ENCODE peak calls at places on chromosomes 6 and 20, in five cellular contexts. Q is dorsolateral prefrontal cortex, A is left lung, T is cardiac fibroblast, L is hepatocyte. Y is an unnamed sample.

GRCh38 chr20:50406610-50407136 is 103.5 kb upstream of the PTPN1 start:
- DNase-seq in Q (no peak), A (no peak), T (no peak), L (no peak), Y (no peak)

GRCh38 chr20:38337561-38338140 is 8.6 kb upstream of the LBP start:
- DNase-seq in Q (no peak), A (no peak), T (peak; percentile 21), L (peak; percentile 38), Y (peak; percentile 85)

GRCh38 chr20:50693001-50693400 is 1.7 kb upstream of the RIPOR3 start:
- DNase-seq in Q (no peak), A (no peak), T (peak; percentile 16), L (no peak), Y (no peak)

GRCh38 chr6:3413612-3414011 is 43.2 kb downstream of the SLC22A23 start:
- DNase-seq in Q (no peak), A (no peak), T (no peak), L (no peak), Y (no peak)

GRCh38 chr6:5422321-5422915 is 161.1 kb downstream of the FARS2 start:
- DNase-seq in Q (peak; percentile 50), A (no peak), T (peak; percentile 57), L (peak; percentile 53), Y (peak; percentile 13)

GRCh38 chr6:1200706-1201105 is 111.2 kb upstream of the FOXQ1 start:
- DNase-seq in Q (no peak), A (no peak), T (peak; percentile 4), L (peak; percentile 58), Y (no peak)

GRCh38 chr6:35776364-35777215 is at the start of gene CLPSL2:
- DNase-seq in Q (no peak), A (peak; percentile 85), T (peak; percentile 33), L (peak; percentile 47), Y (peak; percentile 90)

GRCh38 chr6:128827675-128828464 is 55.1 kb upstream of the LAMA2 start:
- DNase-seq in Q (no peak), A (no peak), T (peak; percentile 32), L (no peak), Y (no peak)

GRCh38 chr6:170388113-170388512 is 81.6 kb downstream of the FAM120B start:
- DNase-seq in Q (no peak), A (no peak), T (peak; percentile 58), L (peak; percentile 42), Y (no peak)

GRCh38 chr6:56802570-56802969 is 152.3 kb upstream of the BEND6 start:
- DNase-seq in Q (no peak), A (no peak), T (peak; percentile 65), L (no peak), Y (no peak)

GRCh38 chr6:17851720-17852161 is 135.7 kb downstream of the KIF13A start:
- DNase-seq in Q (no peak), A (no peak), T (peak; percentile 63), L (peak; percentile 42), Y (no peak)

GRCh38 chr6:115708850-115709249 is 351.8 kb downstream of the FRK start:
- DNase-seq in Q (no peak), A (no peak), T (no peak), L (no peak), Y (no peak)

GRCh38 chr20:46974669-46975434 is 80.2 kb downstream of the EYA2 start:
- DNase-seq in Q (no peak), A (no peak), T (no peak), L (no peak), Y (no peak)

GRCh38 chr6:144214622-144215401 is 64.5 kb downstream of the STX11 start:
- DNase-seq in Q (no peak), A (peak; percentile 80), T (no peak), L (no peak), Y (no peak)
- H3K4me3 ChIP-seq in Q (no peak overlapping the region), A (no peak overlapping the region), T (no peak overlapping the region), L (no peak overlapping the region), Y (no peak overlapping the region)

GRCh38 chr6:109892451-109893435 is 85.4 kb upstream of the GPR6 start:
- DNase-seq in Q (no peak), A (no peak), T (no peak), L (peak; percentile 59), Y (peak; percentile 41)
- H3K4me3 ChIP-seq in Q (no peak overlapping the region), A (no peak overlapping the region), T (no peak overlapping the region), L (no peak overlapping the region), Y (no peak overlapping the region)

GRCh38 chr20:4243071-4243470 is 227.7 kb upstream of the RNF24 start:
- DNase-seq in Q (no peak), A (no peak), T (no peak), L (peak; percentile 53), Y (peak; percentile 86)
- H3K4me3 ChIP-seq in Q (no peak overlapping the region), A (no peak overlapping the region), T (no peak overlapping the region), L (no peak overlapping the region), Y (peak overlapping the region; percentile 25)

DNA sequence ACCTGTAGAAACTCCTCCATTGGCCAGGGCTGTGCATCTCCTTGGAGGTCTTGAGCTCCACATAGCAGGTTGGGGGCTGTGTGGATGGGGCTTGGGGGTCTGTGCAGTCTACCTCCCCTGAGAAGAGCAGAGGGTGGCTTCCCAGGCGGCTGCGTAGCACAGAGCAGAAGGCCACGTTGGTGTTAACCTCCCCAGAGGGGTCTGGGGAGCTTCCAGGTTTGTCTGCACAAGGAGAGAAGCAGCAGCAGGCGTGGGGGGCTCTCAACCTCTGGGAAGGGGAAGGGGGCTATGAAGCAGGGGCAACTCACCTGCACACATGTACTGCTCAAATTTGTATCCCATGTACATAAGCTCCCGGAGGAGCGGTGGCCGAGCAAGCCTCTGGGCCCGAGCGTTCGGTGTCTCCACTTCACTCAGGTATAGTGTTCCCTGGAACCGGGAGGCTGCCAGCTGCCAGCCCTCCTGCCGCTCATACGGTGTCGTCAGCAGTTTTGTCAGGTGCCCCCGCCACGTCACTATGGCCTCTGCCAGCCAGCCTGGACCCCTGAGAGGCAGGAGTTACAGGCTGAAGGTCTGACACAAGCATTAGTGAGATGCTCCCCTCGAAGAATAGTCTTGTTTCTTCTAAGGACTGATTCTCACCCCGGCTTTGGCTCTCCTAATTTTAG is 1.2 kb downstream of the DXO start:
- DNase-seq in Q (no peak), A (peak; percentile 80), T (no peak), L (no peak), Y (no peak)
- H3K4me3 ChIP-seq in Q (peak overlapping the region; percentile 62), A (peak overlapping the region; percentile 80), T (peak overlapping the region; percentile 81), L (no peak overlapping the region), Y (peak overlapping the region; percentile 74)

GRCh38 chr6:89539779-89540178 is 98.8 kb downstream of the LYRM2 start:
- DNase-seq in Q (no peak), A (no peak), T (no peak), L (no peak), Y (no peak)

GRCh38 chr6:89542856-89543254 is 95.7 kb downstream of the LYRM2 start:
- DNase-seq in Q (no peak), A (no peak), T (no peak), L (no peak), Y (no peak)

GRCh38 chr6:89547286-89547685 is 91.3 kb downstream of the LYRM2 start:
- DNase-seq in Q (no peak), A (no peak), T (no peak), L (no peak), Y (peak; percentile 28)

GRCh38 chr6:89542081-89542855 is 96.3 kb downstream of the LYRM2 start:
- DNase-seq in Q (no peak), A (no peak), T (no peak), L (no peak), Y (no peak)
- H3K4me3 ChIP-seq in Q (no peak overlapping the region), A (peak overlapping the region; percentile 13), T (no peak overlapping the region), L (no peak overlapping the region), Y (no peak overlapping the region)

GRCh38 chr20:41364967-41365765 is 1.5 kb downstream of the EMILIN3 start:
- DNase-seq in Q (no peak), A (no peak), T (no peak), L (no peak), Y (peak; percentile 61)

GRCh38 chr20:41365785-41366545 is 653 bp downstream of the EMILIN3 start:
- DNase-seq in Q (no peak), A (no peak), T (no peak), L (peak; percentile 42), Y (peak; percentile 89)

GRCh38 chr20:41366546-41367392 is at the start of gene EMILIN3:
- DNase-seq in Q (no peak), A (no peak), T (no peak), L (peak; percentile 62), Y (peak; percentile 95)

GRCh38 chr20:41367956-41368355 is 1.3 kb upstream of the EMILIN3 start:
- DNase-seq in Q (no peak), A (no peak), T (no peak), L (no peak), Y (peak; percentile 53)

GRCh38 chr20:41367393-41367695 is 726 bp upstream of the EMILIN3 start:
- DNase-seq in Q (no peak), A (no peak), T (no peak), L (no peak), Y (peak; percentile 75)
- H3K4me3 ChIP-seq in Q (no peak overlapping the region), A (no peak overlapping the region), T (no peak overlapping the region), L (no peak overlapping the region), Y (peak overlapping the region; percentile 50)

GRCh38 chr20:31824554-31825313 is 5.6 kb downstream of the MYLK2 start:
- DNase-seq in Q (no peak), A (no peak), T (no peak), L (no peak), Y (peak; percentile 32)
- H3K4me3 ChIP-seq in Q (no peak overlapping the region), A (no peak overlapping the region), T (no peak overlapping the region), L (no peak overlapping the region), Y (no peak overlapping the region)

Y was measured in H7.